ENCODE peak calls at places on chromosomes 13 and 19, in eight cellular contexts. One of them, this sample, is unnamed.

GRCh38 chr13:27619711-27620376 is 485 bp downstream of the LNX2 start:
- DNase-seq in nephron progenitor cell: no peak
- DNase-seq in anterior cingulate cortex: no peak
- DNase-seq in activated CD4-positive, alpha-beta T cell treated with anti-CD3 and anti-CD28 coated beads for 36 hours: peak; percentile 65
- DNase-seq in SHP77: peak; percentile 67
- DNase-seq in mesendoderm: peak; percentile 51
- DNase-seq in stimulated activated CD8-positive, alpha-beta memory T cell treated with anti-CD3 and anti-CD28 coated beads, Interleukin-7, amount 100 ng/mL, for 48 hours: peak; percentile 6
- DNase-seq in stimulated activated CD4-positive, alpha-beta T cell treated with anti-CD3 and anti-CD28 coated beads, TNF-alpha, amount 100 ng/mL, for 4 hours: peak; percentile 10
- DNase-seq in this sample: no peak

GRCh38 chr13:20174656-20175405 is 14.0 kb upstream of the GJA3 start:
- DNase-seq in anterior cingulate cortex: no peak
- DNase-seq in stimulated activated CD8-positive, alpha-beta memory T cell treated with anti-CD3 and anti-CD28 coated beads, Interleukin-7, amount 100 ng/mL, for 48 hours: peak; percentile 78
- DNase-seq in activated CD4-positive, alpha-beta T cell treated with anti-CD3 and anti-CD28 coated beads for 36 hours: peak; percentile 84
- DNase-seq in mesendoderm: peak; percentile 76
- DNase-seq in nephron progenitor cell: no peak
- DNase-seq in stimulated activated CD4-positive, alpha-beta T cell treated with anti-CD3 and anti-CD28 coated beads, TNF-alpha, amount 100 ng/mL, for 4 hours: peak; percentile 41
- DNase-seq in SHP77: peak; percentile 77
- DNase-seq in this sample: peak; percentile 94

GRCh38 chr19:39413269-39413902 is 917 bp downstream of the PLEKHG2 start:
- DNase-seq in stimulated activated CD8-positive, alpha-beta memory T cell treated with anti-CD3 and anti-CD28 coated beads, Interleukin-7, amount 100 ng/mL, for 48 hours: no peak
- DNase-seq in nephron progenitor cell: peak; percentile 86
- DNase-seq in mesendoderm: peak; percentile 63
- DNase-seq in SHP77: no peak
- DNase-seq in anterior cingulate cortex: no peak
- DNase-seq in stimulated activated CD4-positive, alpha-beta T cell treated with anti-CD3 and anti-CD28 coated beads, TNF-alpha, amount 100 ng/mL, for 4 hours: no peak
- DNase-seq in activated CD4-positive, alpha-beta T cell treated with anti-CD3 and anti-CD28 coated beads for 36 hours: peak; percentile 53
- DNase-seq in this sample: peak; percentile 86

GRCh38 chr19:42052241-42052863 is 17.7 kb downstream of the GRIK5 start:
- DNase-seq in mesendoderm: no peak
- DNase-seq in stimulated activated CD4-positive, alpha-beta T cell treated with anti-CD3 and anti-CD28 coated beads, TNF-alpha, amount 100 ng/mL, for 4 hours: no peak
- DNase-seq in SHP77: no peak
- DNase-seq in activated CD4-positive, alpha-beta T cell treated with anti-CD3 and anti-CD28 coated beads for 36 hours: no peak
- DNase-seq in nephron progenitor cell: peak; percentile 35
- DNase-seq in anterior cingulate cortex: no peak
- DNase-seq in stimulated activated CD8-positive, alpha-beta memory T cell treated with anti-CD3 and anti-CD28 coated beads, Interleukin-7, amount 100 ng/mL, for 48 hours: no peak
- DNase-seq in this sample: peak; percentile 25

GRCh38 chr13:35826626-35827254 is 304.4 kb downstream of the DCLK1 start:
- DNase-seq in SHP77: no peak
- DNase-seq in stimulated activated CD8-positive, alpha-beta memory T cell treated with anti-CD3 and anti-CD28 coated beads, Interleukin-7, amount 100 ng/mL, for 48 hours: no peak
- DNase-seq in activated CD4-positive, alpha-beta T cell treated with anti-CD3 and anti-CD28 coated beads for 36 hours: peak; percentile 37
- DNase-seq in stimulated activated CD4-positive, alpha-beta T cell treated with anti-CD3 and anti-CD28 coated beads, TNF-alpha, amount 100 ng/mL, for 4 hours: no peak
- DNase-seq in mesendoderm: peak; percentile 17
- DNase-seq in anterior cingulate cortex: no peak
- DNase-seq in nephron progenitor cell: peak; percentile 15
- DNase-seq in this sample: no peak

GRCh38 chr19:40599331-40600085 is 1.7 kb upstream of the LTBP4 start:
- DNase-seq in activated CD4-positive, alpha-beta T cell treated with anti-CD3 and anti-CD28 coated beads for 36 hours: no peak
- DNase-seq in nephron progenitor cell: no peak
- DNase-seq in stimulated activated CD4-positive, alpha-beta T cell treated with anti-CD3 and anti-CD28 coated beads, TNF-alpha, amount 100 ng/mL, for 4 hours: no peak
- DNase-seq in stimulated activated CD8-positive, alpha-beta memory T cell treated with anti-CD3 and anti-CD28 coated beads, Interleukin-7, amount 100 ng/mL, for 48 hours: no peak
- DNase-seq in mesendoderm: no peak
- DNase-seq in SHP77: peak; percentile 36
- DNase-seq in anterior cingulate cortex: no peak
- DNase-seq in this sample: no peak

GRCh38 chr19:53507523-53508442 is 30.2 kb upstream of the ZNF331 start:
- DNase-seq in mesendoderm: no peak
- DNase-seq in anterior cingulate cortex: no peak
- DNase-seq in nephron progenitor cell: peak; percentile 20
- DNase-seq in SHP77: no peak
- DNase-seq in stimulated activated CD8-positive, alpha-beta memory T cell treated with anti-CD3 and anti-CD28 coated beads, Interleukin-7, amount 100 ng/mL, for 48 hours: no peak
- DNase-seq in stimulated activated CD4-positive, alpha-beta T cell treated with anti-CD3 and anti-CD28 coated beads, TNF-alpha, amount 100 ng/mL, for 4 hours: no peak
- DNase-seq in activated CD4-positive, alpha-beta T cell treated with anti-CD3 and anti-CD28 coated beads for 36 hours: no peak
- DNase-seq in this sample: no peak

GRCh38 chr19:47848871-47849473 is 10.1 kb upstream of the TPRX2 start:
- DNase-seq in anterior cingulate cortex: no peak
- DNase-seq in activated CD4-positive, alpha-beta T cell treated with anti-CD3 and anti-CD28 coated beads for 36 hours: peak; percentile 79
- DNase-seq in nephron progenitor cell: peak; percentile 67
- DNase-seq in SHP77: no peak
- DNase-seq in mesendoderm: peak; percentile 90
- DNase-seq in stimulated activated CD8-positive, alpha-beta memory T cell treated with anti-CD3 and anti-CD28 coated beads, Interleukin-7, amount 100 ng/mL, for 48 hours: peak; percentile 22
- DNase-seq in stimulated activated CD4-positive, alpha-beta T cell treated with anti-CD3 and anti-CD28 coated beads, TNF-alpha, amount 100 ng/mL, for 4 hours: no peak
- DNase-seq in this sample: no peak

GRCh38 chr19:34402074-34402600 is 2.1 kb upstream of the PDCD2L start:
- DNase-seq in mesendoderm: no peak
- DNase-seq in nephron progenitor cell: no peak
- DNase-seq in activated CD4-positive, alpha-beta T cell treated with anti-CD3 and anti-CD28 coated beads for 36 hours: no peak
- DNase-seq in SHP77: no peak
- DNase-seq in anterior cingulate cortex: no peak
- DNase-seq in stimulated activated CD4-positive, alpha-beta T cell treated with anti-CD3 and anti-CD28 coated beads, TNF-alpha, amount 100 ng/mL, for 4 hours: no peak
- DNase-seq in stimulated activated CD8-positive, alpha-beta memory T cell treated with anti-CD3 and anti-CD28 coated beads, Interleukin-7, amount 100 ng/mL, for 48 hours: no peak
- DNase-seq in this sample: no peak

GRCh38 chr19:3346677-3347353 is 19.6 kb upstream of the NFIC start:
- DNase-seq in activated CD4-positive, alpha-beta T cell treated with anti-CD3 and anti-CD28 coated beads for 36 hours: no peak
- DNase-seq in stimulated activated CD8-positive, alpha-beta memory T cell treated with anti-CD3 and anti-CD28 coated beads, Interleukin-7, amount 100 ng/mL, for 48 hours: no peak
- DNase-seq in anterior cingulate cortex: peak; percentile 82
- DNase-seq in SHP77: peak; percentile 52
- DNase-seq in nephron progenitor cell: no peak
- DNase-seq in stimulated activated CD4-positive, alpha-beta T cell treated with anti-CD3 and anti-CD28 coated beads, TNF-alpha, amount 100 ng/mL, for 4 hours: no peak
- DNase-seq in mesendoderm: no peak
- DNase-seq in this sample: no peak

GRCh38 chr19:55098716-55099556 is 18.5 kb downstream of the PPP1R12C start:
- DNase-seq in nephron progenitor cell: peak; percentile 28
- DNase-seq in activated CD4-positive, alpha-beta T cell treated with anti-CD3 and anti-CD28 coated beads for 36 hours: no peak
- DNase-seq in stimulated activated CD4-positive, alpha-beta T cell treated with anti-CD3 and anti-CD28 coated beads, TNF-alpha, amount 100 ng/mL, for 4 hours: no peak
- DNase-seq in SHP77: no peak
- DNase-seq in anterior cingulate cortex: no peak
- DNase-seq in mesendoderm: no peak
- DNase-seq in stimulated activated CD8-positive, alpha-beta memory T cell treated with anti-CD3 and anti-CD28 coated beads, Interleukin-7, amount 100 ng/mL, for 48 hours: no peak
- DNase-seq in this sample: no peak

GRCh38 chr19:39403331-39404312 is 3.0 kb upstream of the ZFP36 start:
- DNase-seq in mesendoderm: peak; percentile 96
- DNase-seq in activated CD4-positive, alpha-beta T cell treated with anti-CD3 and anti-CD28 coated beads for 36 hours: peak; percentile 98
- DNase-seq in SHP77: peak; percentile 74
- DNase-seq in nephron progenitor cell: peak; percentile 75
- DNase-seq in stimulated activated CD4-positive, alpha-beta T cell treated with anti-CD3 and anti-CD28 coated beads, TNF-alpha, amount 100 ng/mL, for 4 hours: peak; percentile 92
- DNase-seq in anterior cingulate cortex: peak; percentile 39
- DNase-seq in stimulated activated CD8-positive, alpha-beta memory T cell treated with anti-CD3 and anti-CD28 coated beads, Interleukin-7, amount 100 ng/mL, for 48 hours: peak; percentile 96
- DNase-seq in this sample: peak; percentile 99

GRCh38 chr13:35724480-35724879 is 248.0 kb upstream of the MAB21L1 start:
- DNase-seq in anterior cingulate cortex: no peak
- DNase-seq in mesendoderm: no peak
- DNase-seq in stimulated activated CD8-positive, alpha-beta memory T cell treated with anti-CD3 and anti-CD28 coated beads, Interleukin-7, amount 100 ng/mL, for 48 hours: no peak
- DNase-seq in SHP77: no peak
- DNase-seq in stimulated activated CD4-positive, alpha-beta T cell treated with anti-CD3 and anti-CD28 coated beads, TNF-alpha, amount 100 ng/mL, for 4 hours: no peak
- DNase-seq in nephron progenitor cell: no peak
- DNase-seq in activated CD4-positive, alpha-beta T cell treated with anti-CD3 and anti-CD28 coated beads for 36 hours: no peak
- DNase-seq in this sample: no peak

GRCh38 chr13:99971576-99972189 is at the start of gene ZIC5:
- DNase-seq in activated CD4-positive, alpha-beta T cell treated with anti-CD3 and anti-CD28 coated beads for 36 hours: no peak
- DNase-seq in mesendoderm: peak; percentile 91
- DNase-seq in SHP77: no peak
- DNase-seq in nephron progenitor cell: peak; percentile 75
- DNase-seq in anterior cingulate cortex: peak; percentile 60
- DNase-seq in stimulated activated CD8-positive, alpha-beta memory T cell treated with anti-CD3 and anti-CD28 coated beads, Interleukin-7, amount 100 ng/mL, for 48 hours: no peak
- DNase-seq in stimulated activated CD4-positive, alpha-beta T cell treated with anti-CD3 and anti-CD28 coated beads, TNF-alpha, amount 100 ng/mL, for 4 hours: no peak
- DNase-seq in this sample: no peak

GRCh38 chr13:31835932-31836331 is 96.6 kb downstream of the RXFP2 start:
- DNase-seq in nephron progenitor cell: no peak
- DNase-seq in activated CD4-positive, alpha-beta T cell treated with anti-CD3 and anti-CD28 coated beads for 36 hours: no peak
- DNase-seq in stimulated activated CD8-positive, alpha-beta memory T cell treated with anti-CD3 and anti-CD28 coated beads, Interleukin-7, amount 100 ng/mL, for 48 hours: no peak
- DNase-seq in anterior cingulate cortex: no peak
- DNase-seq in SHP77: no peak
- DNase-seq in stimulated activated CD4-positive, alpha-beta T cell treated with anti-CD3 and anti-CD28 coated beads, TNF-alpha, amount 100 ng/mL, for 4 hours: no peak
- DNase-seq in mesendoderm: no peak
- DNase-seq in this sample: no peak

GRCh38 chr19:45824041-45824471 is 8.9 kb upstream of the RSPH6A start:
- DNase-seq in anterior cingulate cortex: peak; percentile 40
- DNase-seq in SHP77: peak; percentile 74
- DNase-seq in stimulated activated CD8-positive, alpha-beta memory T cell treated with anti-CD3 and anti-CD28 coated beads, Interleukin-7, amount 100 ng/mL, for 48 hours: no peak
- DNase-seq in stimulated activated CD4-positive, alpha-beta T cell treated with anti-CD3 and anti-CD28 coated beads, TNF-alpha, amount 100 ng/mL, for 4 hours: no peak
- DNase-seq in activated CD4-positive, alpha-beta T cell treated with anti-CD3 and anti-CD28 coated beads for 36 hours: no peak
- DNase-seq in nephron progenitor cell: no peak
- DNase-seq in mesendoderm: no peak
- DNase-seq in this sample: peak; percentile 61

GRCh38 chr19:5805465-5806132 is 732 bp downstream of the NRTN start:
- DNase-seq in nephron progenitor cell: peak; percentile 95
- DNase-seq in activated CD4-positive, alpha-beta T cell treated with anti-CD3 and anti-CD28 coated beads for 36 hours: peak; percentile 82
- DNase-seq in stimulated activated CD8-positive, alpha-beta memory T cell treated with anti-CD3 and anti-CD28 coated beads, Interleukin-7, amount 100 ng/mL, for 48 hours: peak; percentile 41
- DNase-seq in SHP77: peak; percentile 70
- DNase-seq in stimulated activated CD4-positive, alpha-beta T cell treated with anti-CD3 and anti-CD28 coated beads, TNF-alpha, amount 100 ng/mL, for 4 hours: peak; percentile 36
- DNase-seq in anterior cingulate cortex: no peak
- DNase-seq in mesendoderm: peak; percentile 87
- DNase-seq in this sample: peak; percentile 88

GRCh38 chr13:29857089-29857488 is 6.7 kb upstream of the UBL3 start:
- DNase-seq in activated CD4-positive, alpha-beta T cell treated with anti-CD3 and anti-CD28 coated beads for 36 hours: no peak
- DNase-seq in nephron progenitor cell: no peak
- DNase-seq in stimulated activated CD4-positive, alpha-beta T cell treated with anti-CD3 and anti-CD28 coated beads, TNF-alpha, amount 100 ng/mL, for 4 hours: no peak
- DNase-seq in SHP77: no peak
- DNase-seq in mesendoderm: no peak
- DNase-seq in stimulated activated CD8-positive, alpha-beta memory T cell treated with anti-CD3 and anti-CD28 coated beads, Interleukin-7, amount 100 ng/mL, for 48 hours: no peak
- DNase-seq in anterior cingulate cortex: no peak
- DNase-seq in this sample: no peak

GRCh38 chr13:50200988-50201387 is 185.7 kb downstream of the KCNRG start:
- DNase-seq in activated CD4-positive, alpha-beta T cell treated with anti-CD3 and anti-CD28 coated beads for 36 hours: no peak
- DNase-seq in mesendoderm: no peak
- DNase-seq in nephron progenitor cell: no peak
- DNase-seq in SHP77: no peak
- DNase-seq in stimulated activated CD8-positive, alpha-beta memory T cell treated with anti-CD3 and anti-CD28 coated beads, Interleukin-7, amount 100 ng/mL, for 48 hours: no peak
- DNase-seq in stimulated activated CD4-positive, alpha-beta T cell treated with anti-CD3 and anti-CD28 coated beads, TNF-alpha, amount 100 ng/mL, for 4 hours: no peak
- DNase-seq in anterior cingulate cortex: no peak
- DNase-seq in this sample: no peak